ENCODE peak calls at places on chromosomes 2 and 18, in eight cellular contexts. B is astrocyte of the spinal cord; Q is fibroblast of the conjunctiva; D is GM19239; U is tibial artery; C is stimulated activated CD4-positive, alpha-beta T cell treated with anti-CD3 and anti-CD28 coated beads, Interleukin-12 subunit alpha, Interleukin-12 subunit beta, amount 100 ng/mL, for 4 hours; R is NCI-H510A treated with DMSO at 0.1 percent for 48 hours; E is fibroblast of mammary gland. K is an unnamed sample.

GRCh38 chr18:36501100-36501499 is 203.6 kb downstream of the FHOD3 start:
- DNase-seq in R (no peak), D (no peak), E (no peak), C (no peak), B (no peak), Q (no peak), U (no peak), K (no peak)

GRCh38 chr2:229090231-229090630 is 180.9 kb downstream of the PID1 start:
- DNase-seq in U (no peak), E (peak), C (no peak), D (no peak), Q (no peak), R (no peak), B (no peak), K (peak)

GRCh38 chr2:207403950-207404349 is 125.8 kb upstream of the CREB1 start:
- DNase-seq in Q (no peak), R (no peak), C (no peak), B (no peak), U (no peak), E (peak), D (no peak), K (no peak)

GRCh38 chr2:196441527-196441926 is 198.0 kb upstream of the CCDC150 start:
- DNase-seq in R (no peak), E (no peak), C (no peak), B (no peak), U (no peak), Q (no peak), D (no peak), K (no peak)

GRCh38 chr18:48949051-48949605 is 1.6 kb downstream of the SMAD7 start:
- DNase-seq in E (no peak), U (no peak), B (no peak), C (no peak), Q (no peak), D (no peak), R (no peak), K (no peak)

GRCh38 chr2:201572822-201573493 is 70.3 kb downstream of the TMEM237 start:
- DNase-seq in R (no peak), C (no peak), U (no peak), Q (no peak), E (no peak), B (no peak), D (no peak), K (no peak)

GRCh38 chr2:200319587-200320337 is 13.3 kb downstream of the SPATS2L start:
- DNase-seq in C (no peak), U (no peak), D (no peak), E (peak), R (peak), Q (no peak), B (peak), K (peak)

GRCh38 chr2:102478686-102479470 is 5.9 kb downstream of the SLC9A4 start:
- DNase-seq in R (no peak), Q (no peak), E (no peak), D (no peak), U (no peak), C (no peak), B (no peak), K (no peak)

GRCh38 chr18:55779711-55780590 is 192.0 kb upstream of the TCF4 start:
- DNase-seq in D (no peak), U (no peak), C (no peak), B (peak), E (peak), R (peak), Q (no peak), K (no peak)

GRCh38 chr2:40760071-40760666 is 308.3 kb upstream of the SLC8A1 start:
- DNase-seq in Q (peak), U (no peak), D (no peak), R (peak), C (no peak), E (peak), B (peak), K (peak)

GRCh38 chr2:65024149-65024829 is 31.9 kb upstream of the CEP68 start:
- DNase-seq in E (peak), R (no peak), Q (peak), C (no peak), U (no peak), B (peak), D (no peak), K (peak)

GRCh38 chr2:240367721-240368120 is 67.7 kb upstream of the GPC1 start:
- DNase-seq in U (no peak), R (no peak), Q (no peak), C (no peak), B (no peak), D (no peak), E (no peak), K (no peak)

GRCh38 chr2:215870986-215871385 is 142.4 kb downstream of the MREG start:
- DNase-seq in B (no peak), U (no peak), E (peak), Q (no peak), D (no peak), R (no peak), C (no peak), K (no peak)

GRCh38 chr2:236972491-236973379 is 113.0 kb upstream of the COPS8 start:
- DNase-seq in B (peak), U (no peak), R (peak), D (no peak), Q (peak), E (peak), C (no peak), K (peak)

GRCh38 chr18:22015156-22015555 is 154.2 kb upstream of the GATA6 start:
- DNase-seq in R (no peak), U (no peak), Q (no peak), B (peak), E (peak), D (no peak), C (no peak), K (no peak)

GRCh38 chr2:19369341-19369955 is 11.0 kb upstream of the OSR1 start:
- DNase-seq in U (no peak), C (no peak), D (no peak), E (peak), Q (peak), B (peak), R (peak), K (peak)

GRCh38 chr2:238949710-238950345 is 101.9 kb downstream of the TWIST2 start:
- DNase-seq in U (peak), Q (no peak), C (no peak), R (no peak), E (no peak), D (no peak), B (no peak), K (no peak)

GRCh38 chr18:35458677-35459441 is 38.9 kb downstream of the INO80C start:
- DNase-seq in Q (peak), U (no peak), B (peak), C (no peak), D (no peak), E (peak), R (peak), K (peak)

GRCh38 chr2:219453691-219454131 is 19.1 kb downstream of the SPEG start:
- DNase-seq in D (no peak), B (peak), C (no peak), R (no peak), Q (peak), U (peak), E (peak), K (peak)

GRCh38 chr2:184444217-184444616 is 154.1 kb upstream of the ZNF804A start:
- DNase-seq in E (no peak), U (no peak), R (no peak), D (peak), Q (no peak), B (no peak), C (no peak), K (no peak)

K was measured in NCI-H226.